ENCODE peak calls at places on chromosome 3, in nine cellular contexts. One of them, this sample, is unnamed.

GRCh38 chr3:9507586-9508578 is 45.7 kb downstream of the LHFPL4 start:
- DNase-seq in fibroblast of lung: no peak
- DNase-seq in T-helper 17 cell: no peak
- DNase-seq in NCI-H1436: no peak
- DNase-seq in lung: no peak
- DNase-seq in AG10803: no peak
- DNase-seq in NT2/D1: no peak
- DNase-seq in CD4-positive, CD25-positive, alpha-beta regulatory T cell: no peak
- DNase-seq in HTR-8/SVneo: no peak
- DNase-seq in this sample: no peak

GRCh38 chr3:185807455-185808068 is 17.3 kb downstream of the IGF2BP2 start:
- DNase-seq in NT2/D1: peak; percentile 95
- DNase-seq in NCI-H1436: no peak
- DNase-seq in lung: no peak
- DNase-seq in AG10803: peak; percentile 68
- DNase-seq in fibroblast of lung: peak; percentile 68
- DNase-seq in CD4-positive, CD25-positive, alpha-beta regulatory T cell: no peak
- DNase-seq in T-helper 17 cell: no peak
- DNase-seq in HTR-8/SVneo: no peak
- DNase-seq in this sample: no peak

GRCh38 chr3:194003128-194004057 is 132.6 kb upstream of the HES1 start:
- DNase-seq in fibroblast of lung: peak; percentile 95
- DNase-seq in NT2/D1: peak; percentile 65
- DNase-seq in AG10803: peak; percentile 95
- DNase-seq in NCI-H1436: peak; percentile 82
- DNase-seq in T-helper 17 cell: no peak
- DNase-seq in CD4-positive, CD25-positive, alpha-beta regulatory T cell: no peak
- DNase-seq in lung: peak; percentile 89
- DNase-seq in HTR-8/SVneo: peak; percentile 83
- DNase-seq in this sample: peak; percentile 18

GRCh38 chr3:149955449-149955848 is 15.2 kb downstream of the PFN2 start:
- DNase-seq in NCI-H1436: no peak
- DNase-seq in NT2/D1: no peak
- DNase-seq in lung: no peak
- DNase-seq in fibroblast of lung: no peak
- DNase-seq in AG10803: no peak
- DNase-seq in HTR-8/SVneo: no peak
- DNase-seq in CD4-positive, CD25-positive, alpha-beta regulatory T cell: no peak
- DNase-seq in T-helper 17 cell: no peak
- DNase-seq in this sample: no peak

GRCh38 chr3:11651900-11652299 is 8.2 kb upstream of the VGLL4 start:
- DNase-seq in lung: no peak
- DNase-seq in fibroblast of lung: peak; percentile 77
- DNase-seq in HTR-8/SVneo: peak; percentile 28
- DNase-seq in AG10803: peak; percentile 43
- DNase-seq in T-helper 17 cell: no peak
- DNase-seq in CD4-positive, CD25-positive, alpha-beta regulatory T cell: peak; percentile 52
- DNase-seq in NCI-H1436: no peak
- DNase-seq in NT2/D1: no peak
- DNase-seq in this sample: peak; percentile 36

GRCh38 chr3:46889381-46890110 is 12.0 kb downstream of the PTH1R start:
- DNase-seq in NT2/D1: no peak
- DNase-seq in T-helper 17 cell: no peak
- DNase-seq in CD4-positive, CD25-positive, alpha-beta regulatory T cell: no peak
- DNase-seq in fibroblast of lung: no peak
- DNase-seq in lung: no peak
- DNase-seq in AG10803: no peak
- DNase-seq in NCI-H1436: no peak
- DNase-seq in HTR-8/SVneo: no peak
- DNase-seq in this sample: no peak

GRCh38 chr3:146803746-146804145 is 198.6 kb upstream of the PLSCR5 start:
- DNase-seq in lung: no peak
- DNase-seq in HTR-8/SVneo: peak; percentile 22
- DNase-seq in NT2/D1: no peak
- DNase-seq in fibroblast of lung: peak; percentile 13
- DNase-seq in CD4-positive, CD25-positive, alpha-beta regulatory T cell: no peak
- DNase-seq in AG10803: peak; percentile 99
- DNase-seq in NCI-H1436: no peak
- DNase-seq in T-helper 17 cell: no peak
- DNase-seq in this sample: peak; percentile 67

GRCh38 chr3:172040976-172041963 is 1.9 kb downstream of the FNDC3B start:
- DNase-seq in lung: no peak
- DNase-seq in HTR-8/SVneo: peak; percentile 51
- DNase-seq in NT2/D1: no peak
- DNase-seq in AG10803: peak; percentile 78
- DNase-seq in fibroblast of lung: peak; percentile 55
- DNase-seq in NCI-H1436: no peak
- DNase-seq in CD4-positive, CD25-positive, alpha-beta regulatory T cell: no peak
- DNase-seq in T-helper 17 cell: no peak
- DNase-seq in this sample: peak; percentile 10

GRCh38 chr3:19702416-19703078 is 231.5 kb downstream of the EFHB start:
- DNase-seq in lung: no peak
- DNase-seq in NCI-H1436: no peak
- DNase-seq in fibroblast of lung: no peak
- DNase-seq in T-helper 17 cell: no peak
- DNase-seq in HTR-8/SVneo: no peak
- DNase-seq in CD4-positive, CD25-positive, alpha-beta regulatory T cell: no peak
- DNase-seq in AG10803: no peak
- DNase-seq in NT2/D1: no peak
- DNase-seq in this sample: no peak

GRCh38 chr3:179969525-179969924 is 67.2 kb downstream of the PEX5L start:
- DNase-seq in HTR-8/SVneo: peak; percentile 7
- DNase-seq in NCI-H1436: no peak
- DNase-seq in AG10803: peak; percentile 7
- DNase-seq in NT2/D1: no peak
- DNase-seq in fibroblast of lung: peak; percentile 14
- DNase-seq in CD4-positive, CD25-positive, alpha-beta regulatory T cell: no peak
- DNase-seq in T-helper 17 cell: no peak
- DNase-seq in lung: no peak
- DNase-seq in this sample: no peak

GRCh38 chr3:119636194-119636593 is 24.2 kb downstream of the POPDC2 start:
- DNase-seq in NT2/D1: no peak
- DNase-seq in HTR-8/SVneo: no peak
- DNase-seq in lung: no peak
- DNase-seq in CD4-positive, CD25-positive, alpha-beta regulatory T cell: no peak
- DNase-seq in NCI-H1436: no peak
- DNase-seq in AG10803: peak; percentile 39
- DNase-seq in T-helper 17 cell: no peak
- DNase-seq in fibroblast of lung: peak; percentile 28
- DNase-seq in this sample: no peak

GRCh38 chr3:69419276-69419675 is 33.4 kb upstream of the FRMD4B start:
- DNase-seq in HTR-8/SVneo: no peak
- DNase-seq in T-helper 17 cell: no peak
- DNase-seq in NT2/D1: no peak
- DNase-seq in AG10803: no peak
- DNase-seq in NCI-H1436: no peak
- DNase-seq in fibroblast of lung: no peak
- DNase-seq in CD4-positive, CD25-positive, alpha-beta regulatory T cell: no peak
- DNase-seq in lung: no peak
- DNase-seq in this sample: no peak

GRCh38 chr3:99665017-99665416 is 26.6 kb downstream of the COL8A1 start:
- DNase-seq in HTR-8/SVneo: no peak
- DNase-seq in CD4-positive, CD25-positive, alpha-beta regulatory T cell: no peak
- DNase-seq in NCI-H1436: no peak
- DNase-seq in AG10803: no peak
- DNase-seq in NT2/D1: no peak
- DNase-seq in fibroblast of lung: no peak
- DNase-seq in lung: no peak
- DNase-seq in T-helper 17 cell: no peak
- DNase-seq in this sample: no peak